ENCODE peak calls at places on chromosomes 13 and 19, in four cellular contexts. One of them, this sample, is unnamed.

GRCh38 chr19:51065221-51065960 is 499 bp upstream of the KLK13 start:
- DNase-seq in myocyte: no peak
- DNase-seq in amygdala: no peak
- DNase-seq in psoas muscle: no peak
- DNase-seq in this sample: no peak

GRCh38 chr19:50461066-50461875 is 15.0 kb upstream of the EMC10 start:
- DNase-seq in psoas muscle: peak; percentile 50
- DNase-seq in myocyte: peak; percentile 79
- DNase-seq in amygdala: peak; percentile 37
- DNase-seq in this sample: peak; percentile 73

GRCh38 chr19:16902545-16902944 is 13.7 kb downstream of the F2RL3 start:
- DNase-seq in psoas muscle: no peak
- DNase-seq in myocyte: no peak
- DNase-seq in amygdala: no peak
- DNase-seq in this sample: no peak

GRCh38 chr19:6500837-6501739 is 1.0 kb downstream of the TUBB4A start:
- DNase-seq in amygdala: no peak
- DNase-seq in psoas muscle: no peak
- DNase-seq in myocyte: no peak
- DNase-seq in this sample: no peak

GRCh38 chr13:29721766-29722165 is 126.3 kb upstream of the SLC7A1 start:
- DNase-seq in myocyte: no peak
- DNase-seq in amygdala: no peak
- DNase-seq in psoas muscle: no peak
- DNase-seq in this sample: no peak

GRCh38 chr19:13208131-13208963 is 58.1 kb downstream of the IER2 start:
- DNase-seq in psoas muscle: peak; percentile 28
- DNase-seq in myocyte: peak; percentile 69
- DNase-seq in amygdala: peak; percentile 4
- DNase-seq in this sample: peak; percentile 45

GRCh38 chr19:2101417-2102335 is 5.0 kb downstream of the IZUMO4 start:
- DNase-seq in myocyte: no peak
- DNase-seq in amygdala: peak; percentile 59
- DNase-seq in psoas muscle: no peak
- DNase-seq in this sample: no peak

GRCh38 chr13:94920578-94920977 is 208.2 kb upstream of the SOX21 start:
- DNase-seq in myocyte: no peak
- DNase-seq in amygdala: no peak
- DNase-seq in psoas muscle: no peak
- DNase-seq in this sample: no peak

GRCh38 chr13:100946588-100946987 is 272.0 kb upstream of the TMTC4 start:
- DNase-seq in myocyte: peak; percentile 6
- DNase-seq in psoas muscle: no peak
- DNase-seq in amygdala: no peak
- DNase-seq in this sample: no peak

This sample was measured in A172.